ENCODE peak calls at places on chromosomes 12 and 14, in nine cellular contexts. One of them, this sample, is unnamed.

GRCh38 chr12:8077207-8077606 is 4.9 kb upstream of the NECAP1 start:
- DNase-seq in SIG-M5: no peak
- DNase-seq in DMS 273 treated with DMSO at 0.1 percent for 48 hours: no peak
- DNase-seq in cardiac fibroblast: no peak
- DNase-seq in activated T-cell treated with anti-CD3 and anti-CD28 coated beads for 1 hour: no peak
- DNase-seq in SW480: peak
- DNase-seq in globus pallidus: no peak
- DNase-seq in stimulated activated CD4-positive, alpha-beta T cell treated with anti-CD3 and anti-CD28 coated beads, Interleukin-12 subunit alpha, Interleukin-12 subunit beta, amount 100 ng/mL, for 48 hours: no peak
- DNase-seq in cardiac muscle cell: no peak
- DNase-seq in this sample: no peak

GRCh38 chr14:70282666-70283065 is 76.8 kb downstream of the COX16 start:
- DNase-seq in SW480: no peak
- DNase-seq in cardiac muscle cell: no peak
- DNase-seq in globus pallidus: no peak
- DNase-seq in stimulated activated CD4-positive, alpha-beta T cell treated with anti-CD3 and anti-CD28 coated beads, Interleukin-12 subunit alpha, Interleukin-12 subunit beta, amount 100 ng/mL, for 48 hours: no peak
- DNase-seq in SIG-M5: no peak
- DNase-seq in cardiac fibroblast: no peak
- DNase-seq in activated T-cell treated with anti-CD3 and anti-CD28 coated beads for 1 hour: no peak
- DNase-seq in DMS 273 treated with DMSO at 0.1 percent for 48 hours: no peak
- DNase-seq in this sample: no peak

GRCh38 chr12:49018282-49019119 is at the start of gene PRKAG1:
- DNase-seq in SW480: peak
- DNase-seq in SIG-M5: peak
- DNase-seq in activated T-cell treated with anti-CD3 and anti-CD28 coated beads for 1 hour: peak
- DNase-seq in cardiac fibroblast: peak
- DNase-seq in stimulated activated CD4-positive, alpha-beta T cell treated with anti-CD3 and anti-CD28 coated beads, Interleukin-12 subunit alpha, Interleukin-12 subunit beta, amount 100 ng/mL, for 48 hours: peak
- DNase-seq in DMS 273 treated with DMSO at 0.1 percent for 48 hours: peak
- DNase-seq in globus pallidus: peak
- DNase-seq in cardiac muscle cell: peak
- DNase-seq in this sample: peak

GRCh38 chr12:94089891-94090290 is 58.5 kb upstream of the PLXNC1 start:
- DNase-seq in SIG-M5: no peak
- DNase-seq in DMS 273 treated with DMSO at 0.1 percent for 48 hours: no peak
- DNase-seq in cardiac fibroblast: peak
- DNase-seq in SW480: no peak
- DNase-seq in stimulated activated CD4-positive, alpha-beta T cell treated with anti-CD3 and anti-CD28 coated beads, Interleukin-12 subunit alpha, Interleukin-12 subunit beta, amount 100 ng/mL, for 48 hours: no peak
- DNase-seq in activated T-cell treated with anti-CD3 and anti-CD28 coated beads for 1 hour: no peak
- DNase-seq in cardiac muscle cell: no peak
- DNase-seq in globus pallidus: no peak
- DNase-seq in this sample: no peak

GRCh38 chr12:120666577-120667390 is 20.2 kb upstream of the MLEC start:
- DNase-seq in SIG-M5: no peak
- DNase-seq in SW480: no peak
- DNase-seq in cardiac muscle cell: no peak
- DNase-seq in activated T-cell treated with anti-CD3 and anti-CD28 coated beads for 1 hour: no peak
- DNase-seq in cardiac fibroblast: no peak
- DNase-seq in globus pallidus: no peak
- DNase-seq in DMS 273 treated with DMSO at 0.1 percent for 48 hours: no peak
- DNase-seq in stimulated activated CD4-positive, alpha-beta T cell treated with anti-CD3 and anti-CD28 coated beads, Interleukin-12 subunit alpha, Interleukin-12 subunit beta, amount 100 ng/mL, for 48 hours: no peak
- DNase-seq in this sample: no peak

GRCh38 chr12:115752913-115753726 is 524.4 kb downstream of the MED13L start:
- DNase-seq in SW480: peak
- DNase-seq in stimulated activated CD4-positive, alpha-beta T cell treated with anti-CD3 and anti-CD28 coated beads, Interleukin-12 subunit alpha, Interleukin-12 subunit beta, amount 100 ng/mL, for 48 hours: no peak
- DNase-seq in SIG-M5: no peak
- DNase-seq in activated T-cell treated with anti-CD3 and anti-CD28 coated beads for 1 hour: no peak
- DNase-seq in DMS 273 treated with DMSO at 0.1 percent for 48 hours: peak
- DNase-seq in cardiac fibroblast: peak
- DNase-seq in cardiac muscle cell: peak
- DNase-seq in globus pallidus: peak
- DNase-seq in this sample: peak

GRCh38 chr12:123150273-123150803 is 552 bp downstream of the PITPNM2 start:
- DNase-seq in cardiac fibroblast: peak
- DNase-seq in activated T-cell treated with anti-CD3 and anti-CD28 coated beads for 1 hour: no peak
- DNase-seq in stimulated activated CD4-positive, alpha-beta T cell treated with anti-CD3 and anti-CD28 coated beads, Interleukin-12 subunit alpha, Interleukin-12 subunit beta, amount 100 ng/mL, for 48 hours: peak
- DNase-seq in SW480: peak
- DNase-seq in cardiac muscle cell: no peak
- DNase-seq in SIG-M5: no peak
- DNase-seq in globus pallidus: no peak
- DNase-seq in DMS 273 treated with DMSO at 0.1 percent for 48 hours: no peak
- DNase-seq in this sample: no peak

GRCh38 chr12:124679533-124680371 is 112.3 kb upstream of the NCOR2 start:
- DNase-seq in SIG-M5: no peak
- DNase-seq in stimulated activated CD4-positive, alpha-beta T cell treated with anti-CD3 and anti-CD28 coated beads, Interleukin-12 subunit alpha, Interleukin-12 subunit beta, amount 100 ng/mL, for 48 hours: no peak
- DNase-seq in cardiac muscle cell: no peak
- DNase-seq in activated T-cell treated with anti-CD3 and anti-CD28 coated beads for 1 hour: no peak
- DNase-seq in cardiac fibroblast: no peak
- DNase-seq in globus pallidus: peak
- DNase-seq in DMS 273 treated with DMSO at 0.1 percent for 48 hours: no peak
- DNase-seq in SW480: peak
- DNase-seq in this sample: peak

GRCh38 chr14:50607181-50607580 is 47.2 kb downstream of the ATL1 start:
- DNase-seq in stimulated activated CD4-positive, alpha-beta T cell treated with anti-CD3 and anti-CD28 coated beads, Interleukin-12 subunit alpha, Interleukin-12 subunit beta, amount 100 ng/mL, for 48 hours: peak
- DNase-seq in globus pallidus: no peak
- DNase-seq in SW480: no peak
- DNase-seq in cardiac fibroblast: no peak
- DNase-seq in activated T-cell treated with anti-CD3 and anti-CD28 coated beads for 1 hour: no peak
- DNase-seq in DMS 273 treated with DMSO at 0.1 percent for 48 hours: no peak
- DNase-seq in cardiac muscle cell: no peak
- DNase-seq in SIG-M5: no peak
- DNase-seq in this sample: no peak

GRCh38 chr14:93989939-93990338 is 7.2 kb upstream of the CCDC197 start:
- DNase-seq in cardiac muscle cell: no peak
- DNase-seq in activated T-cell treated with anti-CD3 and anti-CD28 coated beads for 1 hour: no peak
- DNase-seq in DMS 273 treated with DMSO at 0.1 percent for 48 hours: no peak
- DNase-seq in SIG-M5: no peak
- DNase-seq in cardiac fibroblast: no peak
- DNase-seq in stimulated activated CD4-positive, alpha-beta T cell treated with anti-CD3 and anti-CD28 coated beads, Interleukin-12 subunit alpha, Interleukin-12 subunit beta, amount 100 ng/mL, for 48 hours: no peak
- DNase-seq in globus pallidus: no peak
- DNase-seq in SW480: no peak
- DNase-seq in this sample: no peak

GRCh38 chr12:108482717-108483212 is 32.3 kb upstream of the FICD start:
- DNase-seq in SW480: peak
- DNase-seq in stimulated activated CD4-positive, alpha-beta T cell treated with anti-CD3 and anti-CD28 coated beads, Interleukin-12 subunit alpha, Interleukin-12 subunit beta, amount 100 ng/mL, for 48 hours: no peak
- DNase-seq in SIG-M5: no peak
- DNase-seq in globus pallidus: no peak
- DNase-seq in cardiac muscle cell: no peak
- DNase-seq in activated T-cell treated with anti-CD3 and anti-CD28 coated beads for 1 hour: no peak
- DNase-seq in DMS 273 treated with DMSO at 0.1 percent for 48 hours: no peak
- DNase-seq in cardiac fibroblast: no peak
- DNase-seq in this sample: no peak

This sample was measured in midbrain.